ENCODE peak calls at places on chromosomes 12 and 14, in nine cellular contexts. D, V, C, F, B, T, K, G and O are unnamed samples.
A peak's percentile ranks its signal among the peaks of the same experiment; 100 is the strongest.

GRCh38 chr14:103568952-103569351 is 6.2 kb downstream of the COA8 start:
- DNase-seq in D (no peak), V (no peak), C (no peak), F (no peak), B (no peak), T (no peak), K (peak; percentile 17), G (no peak), O (no peak)

GRCh38 chr12:94206886-94207285 is 58.5 kb downstream of the PLXNC1 start:
- DNase-seq in D (peak; percentile 85), V (no peak), C (no peak), F (no peak), B (no peak), T (no peak), K (no peak), G (no peak), O (no peak)

GRCh38 chr12:76346236-76346635 is 2.0 kb downstream of the BBS10 start:
- DNase-seq in D (no peak), V (no peak), C (no peak), F (no peak), B (no peak), T (no peak), K (no peak), G (no peak), O (no peak)

GRCh38 chr14:69719501-69719951 is 47.4 kb upstream of the SRSF5 start:
- DNase-seq in D (no peak), V (no peak), C (peak; percentile 50), F (no peak), B (no peak), T (no peak), K (no peak), G (no peak), O (no peak)

GRCh38 chr12:95790025-95790911 is at the start of gene NTN4:
- DNase-seq in D (peak; percentile 60), V (no peak), C (peak; percentile 73), F (peak; percentile 15), B (no peak), T (peak; percentile 88), K (no peak), G (peak; percentile 15), O (no peak)

GRCh38 chr12:46659844-46660243 is 166.0 kb downstream of the SLC38A4 start:
- DNase-seq in D (no peak), V (no peak), C (no peak), F (no peak), B (no peak), T (no peak), K (no peak), G (no peak), O (no peak)

GRCh38 chr12:116962783-116963356 is 52.1 kb downstream of the FBXW8 start:
- DNase-seq in D (no peak), V (no peak), C (no peak), F (no peak), B (no peak), T (no peak), K (no peak), G (no peak), O (no peak)

GRCh38 chr12:9634177-9634803 is 26.6 kb upstream of the KLRB1 start:
- DNase-seq in D (peak; percentile 77), V (no peak), C (no peak), F (no peak), B (no peak), T (no peak), K (peak; percentile 43), G (peak; percentile 77), O (no peak)

GRCh38 chr12:109625749-109626377 is 52.3 kb downstream of the MVK start:
- DNase-seq in D (no peak), V (no peak), C (no peak), F (no peak), B (no peak), T (no peak), K (no peak), G (no peak), O (no peak)

GRCh38 chr12:109624467-109624866 is 50.9 kb downstream of the MVK start:
- DNase-seq in D (peak; percentile 54), V (no peak), C (no peak), F (no peak), B (no peak), T (no peak), K (no peak), G (no peak), O (no peak)

GRCh38 chr12:109625131-109625559 is 51.6 kb downstream of the MVK start:
- DNase-seq in D (peak; percentile 62), V (peak; percentile 92), C (peak; percentile 19), F (no peak), B (peak; percentile 86), T (no peak), K (peak; percentile 53), G (no peak), O (no peak)

GRCh38 chr12:109627633-109628032 is 54.0 kb downstream of the MVK start:
- DNase-seq in D (no peak), V (no peak), C (no peak), F (no peak), B (no peak), T (no peak), K (no peak), G (no peak), O (no peak)

DNA sequence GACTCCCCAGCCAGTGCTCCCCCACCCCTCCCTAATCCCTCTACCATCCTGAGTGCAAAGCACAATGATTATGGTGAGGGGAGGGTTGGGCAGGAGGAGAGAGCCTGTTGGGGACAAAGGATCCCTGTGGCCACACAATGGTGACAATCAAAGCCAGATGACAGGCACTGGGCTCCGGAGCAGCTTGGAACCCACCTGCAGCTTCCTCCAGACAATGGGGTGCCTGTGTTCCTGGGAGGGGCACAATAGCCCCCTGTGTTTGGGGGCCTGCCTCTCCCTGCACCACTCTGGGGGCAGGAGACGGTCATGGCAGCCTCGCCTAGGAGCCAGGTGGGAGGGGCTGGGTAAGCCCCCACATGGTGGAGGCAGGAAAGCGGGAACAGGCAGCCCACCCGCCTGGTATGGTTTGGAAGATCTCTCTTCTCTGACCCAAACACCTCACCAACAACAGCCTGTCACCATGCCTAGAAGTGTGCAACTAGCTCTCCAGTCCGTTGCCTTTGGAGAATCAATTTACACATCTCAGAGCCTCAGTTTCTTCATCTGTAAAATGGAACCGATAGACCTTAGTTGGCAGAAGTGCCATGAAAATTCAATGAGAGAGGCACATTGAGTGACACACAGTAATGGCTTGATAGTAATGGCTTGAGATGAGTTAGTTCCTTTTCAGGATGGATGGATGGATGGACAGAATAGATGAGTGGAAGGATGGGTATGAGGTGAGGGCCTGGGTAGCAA is 53.0 kb downstream of the MVK start:
- DNase-seq in D (no peak), V (peak; percentile 91), C (no peak), F (no peak), B (no peak), T (no peak), K (no peak), G (no peak), O (no peak)
- H3K27ac ChIP-seq in D (no peak overlapping the region), V (peak overlapping the region; percentile 96), C (no peak overlapping the region), F (no peak overlapping the region), B (no peak overlapping the region), T (no peak overlapping the region), K (no peak overlapping the region), G (no peak overlapping the region), O (no peak overlapping the region)

GRCh38 chr14:104688755-104689619 is at the start of gene INF2:
- DNase-seq in D (peak; percentile 74), V (peak; percentile 41), C (peak; percentile 69), F (no peak), B (peak; percentile 35), T (no peak), K (no peak), G (no peak), O (no peak)

GRCh38 chr14:104689620-104690265 is 325 bp downstream of the INF2 start:
- DNase-seq in D (peak; percentile 17), V (no peak), C (no peak), F (no peak), B (no peak), T (no peak), K (no peak), G (no peak), O (no peak)

GRCh38 chr14:104691546-104692260 is 2.3 kb downstream of the INF2 start:
- DNase-seq in D (no peak), V (no peak), C (no peak), F (no peak), B (no peak), T (no peak), K (no peak), G (no peak), O (no peak)

GRCh38 chr14:104690861-104691455 is 1.5 kb downstream of the INF2 start:
- DNase-seq in D (no peak), V (peak; percentile 55), C (no peak), F (no peak), B (no peak), T (no peak), K (no peak), G (no peak), O (no peak)

DNA sequence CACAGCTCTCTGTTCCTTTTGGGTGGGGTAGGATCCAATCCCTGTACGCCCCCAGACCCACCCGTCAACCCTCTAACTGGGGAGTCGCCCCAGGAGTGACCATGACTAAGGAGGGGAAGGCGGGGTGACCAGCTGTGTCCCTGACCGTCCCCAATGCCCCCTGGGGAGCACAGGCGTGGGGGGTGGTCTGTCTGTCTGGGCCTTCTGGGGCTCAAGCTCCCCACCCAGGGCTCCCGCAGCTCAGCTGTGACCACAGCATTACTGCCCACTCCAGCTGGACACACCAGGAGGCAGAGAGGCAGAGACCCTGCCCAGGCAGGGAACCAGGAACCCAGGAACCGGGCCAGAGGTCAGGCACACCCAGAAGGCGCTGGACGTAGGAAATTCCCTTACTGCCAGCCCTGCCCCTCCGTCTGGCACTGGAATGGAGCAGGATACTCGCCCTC is 871 bp downstream of the INF2 start:
- DNase-seq in D (peak; percentile 33), V (no peak), C (no peak), F (no peak), B (no peak), T (no peak), K (no peak), G (no peak), O (no peak)
- H3K27ac ChIP-seq in D (peak overlapping the region; percentile 53), V (peak overlapping the region; percentile 93), C (peak overlapping the region; percentile 89), F (peak overlapping the region; percentile 89), B (peak overlapping the region; percentile 56), T (no peak overlapping the region), K (peak overlapping the region; percentile 47), G (peak overlapping the region; percentile 16), O (peak overlapping the region; percentile 88)

GRCh38 chr12:12240671-12241345 is 26.0 kb downstream of the LRP6 start:
- DNase-seq in D (no peak), V (peak; percentile 27), C (no peak), F (no peak), B (no peak), T (no peak), K (no peak), G (no peak), O (no peak)
- H3K27ac ChIP-seq in D (no peak overlapping the region), V (peak overlapping the region; percentile 71), C (peak overlapping the region; percentile 13), F (no peak overlapping the region), B (no peak overlapping the region), T (no peak overlapping the region), K (no peak overlapping the region), G (no peak overlapping the region), O (no peak overlapping the region)

GRCh38 chr14:75340921-75341320 is 62.3 kb downstream of the FOS start:
- DNase-seq in D (no peak), V (peak; percentile 28), C (peak; percentile 92), F (peak; percentile 93), B (peak; percentile 97), T (peak; percentile 87), K (no peak), G (no peak), O (no peak)

GRCh38 chr14:75341639-75342038 is 63.0 kb downstream of the FOS start:
- DNase-seq in D (no peak), V (no peak), C (no peak), F (no peak), B (no peak), T (no peak), K (no peak), G (no peak), O (no peak)

GRCh38 chr14:75344396-75344795 is 65.8 kb downstream of the FOS start:
- DNase-seq in D (no peak), V (no peak), C (no peak), F (no peak), B (no peak), T (no peak), K (no peak), G (no peak), O (no peak)

GRCh38 chr14:75343914-75344313 is 65.3 kb downstream of the FOS start:
- DNase-seq in D (no peak), V (no peak), C (no peak), F (no peak), B (no peak), T (no peak), K (no peak), G (no peak), O (no peak)

DNA sequence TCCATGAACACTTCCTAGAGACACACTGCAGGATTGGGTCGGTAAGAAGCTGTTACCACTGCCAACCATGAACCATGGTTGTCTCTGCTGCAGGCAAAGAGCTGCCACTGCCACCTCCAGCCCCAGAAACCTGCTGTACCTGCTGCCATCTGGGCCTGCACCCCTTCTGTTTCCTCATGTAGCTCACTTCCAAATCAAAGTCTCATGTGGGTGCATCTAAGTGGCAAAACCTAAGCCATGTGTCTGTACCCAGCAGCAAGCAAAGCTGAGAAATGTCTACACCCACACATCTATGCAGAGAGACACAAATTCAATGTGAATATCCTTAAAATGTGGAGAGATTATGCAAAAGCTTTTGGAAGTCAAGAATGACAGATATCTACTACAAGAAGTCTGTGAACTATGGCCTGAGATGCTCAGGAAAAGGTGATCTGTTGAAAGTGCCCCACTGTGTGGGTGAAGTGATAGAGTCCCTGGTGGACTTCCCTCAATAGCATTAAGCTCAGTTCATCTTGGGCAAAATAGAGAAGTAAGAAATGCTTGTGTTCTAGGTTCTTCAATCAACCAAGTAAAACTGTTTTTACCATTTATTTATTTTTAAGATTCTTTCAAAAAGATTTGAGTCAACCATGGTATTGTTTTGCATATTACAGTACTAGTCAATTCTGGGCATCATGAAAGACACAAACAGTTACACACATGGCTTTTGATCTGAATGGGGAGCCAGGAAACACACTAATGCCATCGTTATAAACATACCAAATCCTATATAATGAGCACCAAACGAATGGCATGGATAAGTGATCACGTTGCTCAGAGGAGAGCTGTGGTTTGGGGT is 64.4 kb downstream of the FOS start:
- DNase-seq in D (no peak), V (no peak), C (no peak), F (no peak), B (no peak), T (no peak), K (no peak), G (no peak), O (no peak)
- H3K27ac ChIP-seq in D (no peak overlapping the region), V (peak overlapping the region; percentile 63), C (no peak overlapping the region), F (no peak overlapping the region), B (peak overlapping the region; percentile 97), T (no peak overlapping the region), K (no peak overlapping the region), G (no peak overlapping the region), O (no peak overlapping the region)